ENCODE peak calls at places on chromosome 3, in four cellular contexts. T is activated naive CD8-positive, alpha-beta T cell treated with anti-CD3 and anti-CD28 coated beads, Interleukin-2, amount 50 U/mL, for 24 hours; M is nucleus accumbens; Y is EH. O is an unnamed sample.

GRCh38 chr3:71784914-71785593 is at the start of gene PROK2:
- DNase-seq in T (peak; percentile 35), M (no peak), Y (no peak), O (peak; percentile 79)

GRCh38 chr3:172061724-172062184 is 22.4 kb downstream of the FNDC3B start:
- DNase-seq in T (no peak), M (no peak), Y (peak; percentile 42), O (no peak)

GRCh38 chr3:25429960-25430941 is 2.2 kb downstream of the RARB start:
- DNase-seq in T (no peak), M (no peak), Y (peak; percentile 44), O (peak; percentile 69)

GRCh38 chr3:61561374-61562041 is at the start of gene PTPRG:
- DNase-seq in T (peak; percentile 22), M (peak; percentile 67), Y (peak; percentile 95), O (peak; percentile 98)

GRCh38 chr3:69628956-69629355 is 110.3 kb upstream of the MITF start:
- DNase-seq in T (no peak), M (no peak), Y (peak; percentile 2), O (no peak)

GRCh38 chr3:43181202-43181910 is 75.5 kb upstream of the POMGNT2 start:
- DNase-seq in T (peak; percentile 58), M (no peak), Y (no peak), O (no peak)

GRCh38 chr3:164024786-164025185 is 1053.5 kb downstream of the SI start:
- DNase-seq in T (no peak), M (no peak), Y (no peak), O (peak; percentile 63)

GRCh38 chr3:189393598-189393997 is 221.8 kb downstream of the TPRG1 start:
- DNase-seq in T (no peak), M (no peak), Y (no peak), O (no peak)

GRCh38 chr3:172106989-172107388 is 67.6 kb downstream of the FNDC3B start:
- DNase-seq in T (peak; percentile 68), M (no peak), Y (no peak), O (no peak)

GRCh38 chr3:143287403-143287802 is 167.8 kb downstream of the CHST2 start:
- DNase-seq in T (no peak), M (no peak), Y (no peak), O (no peak)